ENCODE peak calls at places on chromosome 15, in four cellular contexts. T, A, G and S are unnamed samples.

GRCh38 chr15:73873889-73874511 is 636 bp downstream of the TBC1D21 start:
- DNase-seq in G (peak; percentile 64), T (no peak), A (peak; percentile 68), S (peak; percentile 52)

GRCh38 chr15:25677719-25678497 is 185.2 kb downstream of the ATP10A start:
- DNase-seq in A (no peak), T (no peak), G (no peak), S (no peak)

GRCh38 chr15:76939715-76940114 is 8.2 kb downstream of the RCN2 start:
- DNase-seq in A (no peak), T (no peak), G (no peak), S (no peak)

GRCh38 chr15:29090617-29091466 is 178.8 kb downstream of the NSMCE3 start:
- DNase-seq in A (peak; percentile 81), T (peak; percentile 27), G (peak; percentile 43), S (no peak)

GRCh38 chr15:52099654-52100272 is 12.8 kb downstream of the BCL2L10 start:
- DNase-seq in T (no peak), G (no peak), A (no peak), S (no peak)

GRCh38 chr15:69390575-69390974 is 23.6 kb upstream of the KIF23 start:
- DNase-seq in T (no peak), G (no peak), A (no peak), S (no peak)

GRCh38 chr15:25186411-25186810 is 231.6 kb downstream of the SNRPN start:
- DNase-seq in G (no peak), T (no peak), A (no peak), S (no peak)

GRCh38 chr15:83612226-83612625 is 41.7 kb upstream of the ADAMTSL3 start:
- DNase-seq in A (no peak), G (no peak), T (no peak), S (no peak)

GRCh38 chr15:25830844-25831443 is 32.2 kb downstream of the ATP10A start:
- DNase-seq in G (no peak), A (no peak), T (no peak), S (no peak)

GRCh38 chr15:31080618-31081017 is 20.9 kb downstream of the TRPM1 start:
- DNase-seq in A (peak; percentile 90), T (no peak), G (peak; percentile 15), S (peak; percentile 81)

GRCh38 chr15:46174122-46174521 is 539.3 kb downstream of the SQOR start:
- DNase-seq in A (no peak), G (no peak), T (no peak), S (no peak)

GRCh38 chr15:56042031-56042430 is 48.6 kb upstream of the NEDD4 start:
- DNase-seq in A (no peak), G (no peak), T (no peak), S (no peak)

GRCh38 chr15:76439542-76439941 is 103.0 kb downstream of the ISL2 start:
- DNase-seq in T (no peak), A (peak; percentile 56), G (no peak), S (no peak)

GRCh38 chr15:57235865-57236264 is 140.4 kb upstream of the CGNL1 start:
- DNase-seq in A (peak; percentile 25), T (no peak), G (no peak), S (no peak)

GRCh38 chr15:52960283-52960682 is 170.1 kb upstream of the ONECUT1 start:
- DNase-seq in G (no peak), A (no peak), T (no peak), S (no peak)

GRCh38 chr15:40832903-40833302 is 4.4 kb upstream of the PPP1R14D start:
- DNase-seq in T (no peak), A (no peak), G (no peak), S (no peak)

GRCh38 chr15:53472883-53473282 is 286.6 kb downstream of the WDR72 start:
- DNase-seq in A (no peak), G (no peak), T (no peak), S (no peak)

GRCh38 chr15:48861813-48862431 is 16.0 kb upstream of the EID1 start:
- DNase-seq in A (peak; percentile 55), G (peak; percentile 77), T (no peak), S (no peak)

GRCh38 chr15:34318277-34319079 is 19.1 kb downstream of the SLC12A6 start:
- DNase-seq in A (peak; percentile 52), T (no peak), G (peak; percentile 23), S (peak; percentile 67)

GRCh38 chr15:32718082-32718821 is 448 bp downstream of the GREM1 start:
- DNase-seq in G (no peak), A (peak; percentile 52), T (no peak), S (no peak)

GRCh38 chr15:39860200-39860599 is 59.9 kb downstream of the GPR176 start:
- DNase-seq in T (no peak), G (no peak), A (no peak), S (no peak)